ENCODE peak calls at places on chromosomes 5 and 9, in six cellular contexts. A is HS-5, K is omental fat pad, Y is SJSA1, H is NAMALWA, M is left lobe of liver. G is an unnamed sample.

GRCh38 chr5:74054139-74054538 is 428.1 kb downstream of the ARHGEF28 start:
- DNase-seq in A (no peak), K (no peak), Y (no peak), H (no peak), M (no peak), G (peak; percentile 19)

GRCh38 chr5:31983851-31984250 is 190.3 kb downstream of the GOLPH3 start:
- DNase-seq in A (no peak), K (no peak), Y (no peak), H (no peak), M (no peak), G (no peak)

GRCh38 chr9:121498487-121499176 is 1.0 kb downstream of the GGTA1 start:
- DNase-seq in A (peak; percentile 35), K (no peak), Y (no peak), H (no peak), M (no peak), G (peak; percentile 40)

GRCh38 chr5:10902145-10902544 is 141.1 kb upstream of the DAP start:
- DNase-seq in A (peak; percentile 59), K (no peak), Y (no peak), H (no peak), M (no peak), G (no peak)

GRCh38 chr9:96644137-96644536 is 11.0 kb downstream of the PRXL2C start:
- DNase-seq in A (no peak), K (no peak), Y (no peak), H (no peak), M (no peak), G (no peak)

GRCh38 chr5:2889946-2890475 is 138.5 kb upstream of the IRX2 start:
- DNase-seq in A (no peak), K (no peak), Y (peak; percentile 29), H (no peak), M (peak; percentile 30), G (no peak)

GRCh38 chr5:77426670-77427069 is 65.4 kb downstream of the WDR41 start:
- DNase-seq in A (peak; percentile 43), K (no peak), Y (no peak), H (no peak), M (no peak), G (peak; percentile 71)

GRCh38 chr5:75049581-75050274 is 2.6 kb downstream of the GCNT4 start:
- DNase-seq in A (no peak), K (no peak), Y (peak; percentile 70), H (peak; percentile 71), M (peak; percentile 60), G (peak; percentile 63)

GRCh38 chr9:124008855-124009834 is 2.4 kb upstream of the LHX2 start:
- DNase-seq in A (no peak), K (no peak), Y (no peak), H (no peak), M (no peak), G (peak; percentile 54)

GRCh38 chr5:57825026-57825683 is 342.5 kb upstream of the ACTBL2 start:
- DNase-seq in A (peak; percentile 96), K (no peak), Y (peak; percentile 77), H (no peak), M (no peak), G (no peak)

GRCh38 chr9:78289474-78289873 is 7.5 kb upstream of the PSAT1 start:
- DNase-seq in A (no peak), K (no peak), Y (no peak), H (no peak), M (no peak), G (no peak)

GRCh38 chr5:149320791-149321330 is 24.4 kb upstream of the GRPEL2 start:
- DNase-seq in A (peak; percentile 82), K (peak; percentile 63), Y (peak; percentile 96), H (no peak), M (peak; percentile 87), G (peak; percentile 78)

GRCh38 chr5:133423031-133423617 is 189.2 kb downstream of the FSTL4 start:
- DNase-seq in A (no peak), K (no peak), Y (no peak), H (no peak), M (no peak), G (no peak)

GRCh38 chr5:140561753-140562523 is 2.5 kb downstream of the APBB3 start:
- DNase-seq in A (no peak), K (no peak), Y (no peak), H (no peak), M (peak; percentile 90), G (no peak)

GRCh38 chr5:179326176-179326997 is 18.9 kb downstream of the ADAMTS2 start:
- DNase-seq in A (no peak), K (no peak), Y (no peak), H (no peak), M (no peak), G (no peak)

GRCh38 chr9:91678807-91679206 is 255.2 kb upstream of the NFIL3 start:
- DNase-seq in A (no peak), K (no peak), Y (no peak), H (no peak), M (no peak), G (no peak)

G was measured in WERI-Rb-1.